ENCODE peak calls at places on chromosome 13, in six cellular contexts. Y, O, L, N, T and B are unnamed samples.

GRCh38 chr13:36345438-36346221 is 564 bp downstream of the SPART start:
- DNase-seq in Y (no peak), L (peak; percentile 35), O (no peak), T (no peak), N (peak; percentile 15), B (no peak)

GRCh38 chr13:47835470-47836228 is 165.4 kb downstream of the SUCLA2 start:
- DNase-seq in T (no peak), N (no peak), L (no peak), O (no peak), Y (no peak), B (no peak)

GRCh38 chr13:106530209-106530906 is 5.1 kb downstream of the EFNB2 start:
- DNase-seq in O (no peak), N (no peak), T (no peak), Y (no peak), L (no peak), B (no peak)

GRCh38 chr13:45219938-45220375 is 19.1 kb upstream of the KCTD4 start:
- DNase-seq in N (no peak), L (no peak), Y (peak; percentile 94), O (no peak), T (no peak), B (no peak)

GRCh38 chr13:45055902-45056648 is 64.2 kb upstream of the GTF2F2 start:
- DNase-seq in N (peak; percentile 9), Y (peak; percentile 42), L (no peak), O (no peak), T (no peak), B (no peak)

GRCh38 chr13:25213716-25214115 is 41.6 kb upstream of the AMER2 start:
- DNase-seq in T (no peak), L (no peak), N (no peak), Y (no peak), O (no peak), B (no peak)

GRCh38 chr13:90564096-90564495 is 783.4 kb upstream of the MIR17HG start:
- DNase-seq in Y (no peak), T (no peak), L (no peak), O (no peak), N (no peak), B (no peak)

GRCh38 chr13:52809310-52809769 is 39.1 kb downstream of the PCDH8 start:
- DNase-seq in Y (peak; percentile 72), N (peak; percentile 84), T (peak; percentile 35), L (peak; percentile 80), O (peak; percentile 93), B (peak; percentile 88)

GRCh38 chr13:39108746-39109145 is 70.5 kb downstream of the NHLRC3 start:
- DNase-seq in N (no peak), O (no peak), L (no peak), T (no peak), Y (no peak), B (no peak)

GRCh38 chr13:54091884-54092283 is 1063.3 kb downstream of the OLFM4 start:
- DNase-seq in N (no peak), Y (no peak), O (no peak), L (no peak), T (no peak), B (no peak)

GRCh38 chr13:67219113-67219512 is 11.0 kb downstream of the PCDH9 start:
- DNase-seq in L (no peak), Y (no peak), O (no peak), N (no peak), T (no peak), B (no peak)

GRCh38 chr13:61648546-61648945 is 232.9 kb upstream of the PCDH20 start:
- DNase-seq in T (no peak), O (peak; percentile 18), Y (no peak), N (no peak), L (no peak), B (no peak)

GRCh38 chr13:96391606-96392005 is 301.7 kb downstream of the HS6ST3 start:
- DNase-seq in O (no peak), Y (no peak), N (no peak), L (no peak), T (no peak), B (no peak)

GRCh38 chr13:31207630-31208549 is 8.1 kb downstream of the B3GLCT start:
- DNase-seq in N (no peak), T (no peak), O (no peak), L (no peak), Y (no peak), B (no peak)

GRCh38 chr13:100130092-100130491 is 41.2 kb downstream of the PCCA start:
- DNase-seq in Y (no peak), N (no peak), O (no peak), L (no peak), T (no peak), B (no peak)

GRCh38 chr13:87674143-87674772 is 3.1 kb downstream of the SLITRK5 start:
- DNase-seq in Y (no peak), N (no peak), T (no peak), L (no peak), O (peak; percentile 5), B (no peak)

GRCh38 chr13:24168392-24168750 is 7.9 kb downstream of the SPATA13 start:
- DNase-seq in T (no peak), L (no peak), Y (no peak), N (no peak), O (no peak), B (no peak)

GRCh38 chr13:84096221-84096620 is 213.9 kb upstream of the SLITRK1 start:
- DNase-seq in T (no peak), O (no peak), N (no peak), L (no peak), Y (no peak), B (no peak)

GRCh38 chr13:113976711-113977684 is 3.1 kb upstream of the C13orf46 start:
- DNase-seq in O (no peak), Y (no peak), L (no peak), T (no peak), N (no peak), B (no peak)

GRCh38 chr13:30045916-30046704 is 195.7 kb upstream of the UBL3 start:
- DNase-seq in L (no peak), O (no peak), Y (no peak), T (no peak), N (no peak), B (peak; percentile 7)

GRCh38 chr13:67855837-67856238 is 625.7 kb upstream of the PCDH9 start:
- DNase-seq in L (no peak), Y (no peak), T (no peak), O (no peak), N (no peak), B (no peak)

GRCh38 chr13:48535791-48536190 is 2.9 kb upstream of the RCBTB2 start:
- DNase-seq in Y (no peak), N (no peak), L (no peak), O (no peak), T (no peak), B (no peak)

GRCh38 chr13:52845334-52845761 is 3.1 kb downstream of the PCDH8 start:
- DNase-seq in T (no peak), O (peak; percentile 50), Y (no peak), N (no peak), L (no peak), B (no peak)

GRCh38 chr13:71621152-71622124 is 245.6 kb downstream of the DACH1 start:
- DNase-seq in Y (no peak), L (no peak), T (no peak), N (no peak), O (peak; percentile 42), B (no peak)

GRCh38 chr13:113495494-113496251 is 5.2 kb upstream of the DCUN1D2 start:
- DNase-seq in N (no peak), O (no peak), Y (no peak), L (no peak), T (no peak), B (no peak)

GRCh38 chr13:73299787-73300186 is 241.0 kb downstream of the KLF5 start:
- DNase-seq in N (no peak), T (no peak), O (no peak), Y (no peak), L (no peak), B (no peak)

GRCh38 chr13:103965506-103966243 is 899.5 kb upstream of the SLC10A2 start:
- DNase-seq in N (no peak), L (no peak), Y (no peak), T (no peak), O (peak; percentile 7), B (no peak)

GRCh38 chr13:32940601-32941000 is 75.6 kb upstream of the KL start:
- DNase-seq in N (no peak), T (no peak), O (peak; percentile 60), L (no peak), Y (no peak), B (no peak)

GRCh38 chr13:77374786-77375185 is 47.9 kb upstream of the MYCBP2 start:
- DNase-seq in L (no peak), O (no peak), N (no peak), Y (no peak), T (no peak), B (no peak)

GRCh38 chr13:37788346-37788745 is 81.2 kb downstream of the TRPC4 start:
- DNase-seq in T (no peak), O (no peak), Y (no peak), N (no peak), L (no peak), B (no peak)

GRCh38 chr13:37797606-37798005 is 72.0 kb downstream of the TRPC4 start:
- DNase-seq in T (no peak), Y (no peak), O (no peak), N (no peak), L (no peak), B (no peak)

DNA sequence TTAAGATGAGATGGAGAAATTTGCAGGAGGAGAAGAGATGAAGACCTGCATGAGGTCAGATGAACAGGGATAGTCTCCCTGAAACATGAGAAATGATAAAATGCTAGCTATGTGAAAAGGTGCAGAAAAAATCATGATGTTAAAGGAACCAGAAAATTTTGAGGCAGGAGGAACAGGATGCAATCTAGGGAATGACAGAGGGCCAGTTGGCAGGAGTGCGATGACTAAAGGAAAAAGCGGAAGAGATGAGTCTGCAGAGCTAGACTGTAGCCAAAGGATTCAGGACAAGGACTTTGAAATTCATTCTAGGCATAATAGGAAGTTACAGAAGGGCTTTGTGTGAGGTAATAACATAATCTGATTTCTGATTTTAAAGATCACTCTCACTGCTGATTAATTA is 77.9 kb downstream of the TRPC4 start:
- DNase-seq in Y (no peak), T (no peak), O (no peak), N (no peak), L (no peak), B (no peak)
- TF ChIP-seq SIN3A in Y (no peak), T (no peak), O (no peak), N (no peak), L (no peak), B (no peak)

GRCh38 chr13:43245374-43245964 is 222.1 kb downstream of the DNAJC15 start:
- DNase-seq in T (no peak), Y (no peak), L (no peak), O (no peak), N (no peak), B (no peak)
- H3K4me2 ChIP-seq in T (no peak overlapping the region), Y (no peak overlapping the region), L (no peak overlapping the region), O (peak overlapping the region; percentile 57), N (no peak overlapping the region), B (no peak overlapping the region)

DNA sequence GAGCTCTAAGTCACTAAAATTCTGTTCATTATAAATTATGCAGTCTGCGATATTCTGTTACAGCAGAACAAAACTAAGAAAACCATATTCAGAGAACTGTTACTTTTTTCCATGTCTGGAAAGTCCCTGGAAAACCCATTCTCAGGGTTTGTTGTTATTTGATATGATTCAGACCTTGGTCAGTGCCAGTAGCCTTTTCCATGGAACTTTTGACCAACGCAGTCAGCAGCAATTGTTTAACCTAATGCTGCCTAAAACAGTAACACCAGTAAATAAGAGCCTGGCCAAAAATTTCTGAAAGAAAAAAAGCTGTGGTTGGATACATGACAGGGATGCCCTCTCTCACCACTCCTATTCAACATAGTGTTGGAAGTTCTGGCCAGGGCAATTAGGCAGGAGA is 402.7 kb downstream of the TBC1D4 start:
- DNase-seq in Y (no peak), O (no peak), T (no peak), L (no peak), N (no peak), B (no peak)
- TF ChIP-seq SIN3A in Y (no peak), O (no peak), T (no peak), L (no peak), N (no peak), B (no peak)

GRCh38 chr13:37811441-37811840 is 58.1 kb downstream of the TRPC4 start:
- DNase-seq in N (no peak), L (no peak), O (no peak), T (no peak), Y (no peak), B (no peak)
- H3K4me2 ChIP-seq in N (no peak overlapping the region), L (no peak overlapping the region), O (no peak overlapping the region), T (no peak overlapping the region), Y (no peak overlapping the region), B (no peak overlapping the region)